ENCODE peak calls at places on chromosomes 2 and 18, in nine cellular contexts. Z, M, Q, T, W, U, N, F and G are unnamed samples.

GRCh38 chr2:64405476-64406406 is 48.2 kb upstream of the LGALSL start:
- DNase-seq in Z (no peak), M (peak), Q (no peak), T (no peak), W (peak), U (peak), N (peak), F (no peak), G (no peak)

GRCh38 chr18:68679531-68679930 is 35.4 kb downstream of the TMX3 start:
- DNase-seq in Z (no peak), M (peak), Q (no peak), T (no peak), W (no peak), U (peak), N (peak), F (no peak), G (no peak)

GRCh38 chr2:58515827-58516574 is 274.9 kb upstream of the FANCL start:
- DNase-seq in Z (no peak), M (no peak), Q (no peak), T (no peak), W (no peak), U (no peak), N (no peak), F (no peak), G (no peak)

GRCh38 chr2:202104286-202104870 is 31.3 kb downstream of the KIAA2012 start:
- DNase-seq in Z (peak), M (peak), Q (peak), T (peak), W (no peak), U (peak), N (no peak), F (peak), G (no peak)

GRCh38 chr2:138090330-138090729 is 126.1 kb downstream of the HNMT start:
- DNase-seq in Z (no peak), M (peak), Q (no peak), T (peak), W (no peak), U (peak), N (no peak), F (no peak), G (no peak)

GRCh38 chr2:96138146-96139145 is at the start of gene ASTL:
- DNase-seq in Z (no peak), M (peak), Q (no peak), T (no peak), W (no peak), U (peak), N (no peak), F (peak), G (no peak)

GRCh38 chr2:240956161-240956934 is 42.1 kb upstream of the SNED1 start:
- DNase-seq in Z (no peak), M (no peak), Q (no peak), T (no peak), W (peak), U (no peak), N (no peak), F (peak), G (peak)

GRCh38 chr2:3651686-3652516 is 6.1 kb upstream of the ALLC start:
- DNase-seq in Z (no peak), M (peak), Q (peak), T (peak), W (no peak), U (peak), N (no peak), F (peak), G (peak)

GRCh38 chr2:226137201-226137811 is 662.3 kb downstream of the IRS1 start:
- DNase-seq in Z (no peak), M (no peak), Q (no peak), T (peak), W (no peak), U (peak), N (no peak), F (no peak), G (no peak)

GRCh38 chr2:154189963-154190362 is 318.2 kb downstream of the GALNT13 start:
- DNase-seq in Z (no peak), M (no peak), Q (no peak), T (no peak), W (no peak), U (no peak), N (no peak), F (no peak), G (no peak)

GRCh38 chr18:8300749-8301148 is 308.5 kb upstream of the RAB12 start:
- DNase-seq in Z (no peak), M (no peak), Q (no peak), T (no peak), W (no peak), U (peak), N (no peak), F (no peak), G (no peak)

GRCh38 chr2:157784823-157785175 is 91.3 kb downstream of the ACVR1 start:
- DNase-seq in Z (no peak), M (no peak), Q (no peak), T (no peak), W (no peak), U (no peak), N (no peak), F (no peak), G (no peak)

GRCh38 chr2:675982-676646 is 1.1 kb downstream of the TMEM18 start:
- DNase-seq in Z (no peak), M (peak), Q (no peak), T (peak), W (no peak), U (peak), N (peak), F (peak), G (no peak)

GRCh38 chr2:159445307-159445706 is 158.8 kb upstream of the WDSUB1 start:
- DNase-seq in Z (no peak), M (no peak), Q (no peak), T (no peak), W (no peak), U (no peak), N (no peak), F (no peak), G (no peak)

GRCh38 chr2:7191927-7192326 is 274.7 kb downstream of the RNF144A start:
- DNase-seq in Z (no peak), M (no peak), Q (no peak), T (no peak), W (no peak), U (peak), N (peak), F (no peak), G (no peak)

GRCh38 chr2:73418343-73418742 is 32.7 kb downstream of the ALMS1 start:
- DNase-seq in Z (no peak), M (peak), Q (no peak), T (peak), W (no peak), U (peak), N (peak), F (no peak), G (no peak)

GRCh38 chr2:131113566-131114227 is 8.6 kb downstream of the PLEKHB2 start:
- DNase-seq in Z (no peak), M (no peak), Q (no peak), T (no peak), W (no peak), U (no peak), N (no peak), F (no peak), G (no peak)

GRCh38 chr2:120979921-120980320 is 244.3 kb downstream of the GLI2 start:
- DNase-seq in Z (no peak), M (no peak), Q (no peak), T (no peak), W (no peak), U (no peak), N (no peak), F (no peak), G (no peak)

GRCh38 chr2:219362524-219363164 is 25.1 kb downstream of the DNPEP start:
- DNase-seq in Z (no peak), M (peak), Q (no peak), T (peak), W (no peak), U (peak), N (peak), F (no peak), G (no peak)

GRCh38 chr2:72147303-72147970 is at the start of gene CYP26B1:
- DNase-seq in Z (no peak), M (no peak), Q (no peak), T (peak), W (peak), U (no peak), N (no peak), F (peak), G (peak)

GRCh38 chr2:221671515-221671914 is 99.4 kb upstream of the EPHA4 start:
- DNase-seq in Z (no peak), M (no peak), Q (no peak), T (no peak), W (no peak), U (peak), N (no peak), F (no peak), G (no peak)

GRCh38 chr18:23151414-23152099 is 16.3 kb downstream of the CABLES1 start:
- DNase-seq in Z (no peak), M (no peak), Q (no peak), T (peak), W (no peak), U (peak), N (no peak), F (no peak), G (no peak)

GRCh38 chr18:74126684-74127482 is 20.8 kb downstream of the FBXO15 start:
- DNase-seq in Z (no peak), M (no peak), Q (no peak), T (no peak), W (no peak), U (no peak), N (no peak), F (no peak), G (no peak)

GRCh38 chr2:63581266-63581961 is 6.9 kb downstream of the WDPCP start:
- DNase-seq in Z (no peak), M (peak), Q (no peak), T (peak), W (no peak), U (peak), N (no peak), F (no peak), G (no peak)

GRCh38 chr2:158894078-158894477 is 74.4 kb upstream of the TANC1 start:
- DNase-seq in Z (no peak), M (no peak), Q (no peak), T (no peak), W (no peak), U (peak), N (peak), F (no peak), G (no peak)

GRCh38 chr2:45781464-45781811 is 130.0 kb downstream of the PRKCE start:
- DNase-seq in Z (no peak), M (no peak), Q (no peak), T (no peak), W (no peak), U (no peak), N (no peak), F (no peak), G (no peak)

GRCh38 chr2:5995832-5996231 is 303.6 kb downstream of the SOX11 start:
- DNase-seq in Z (no peak), M (no peak), Q (no peak), T (no peak), W (no peak), U (no peak), N (no peak), F (no peak), G (no peak)

GRCh38 chr2:38581193-38582147 is 21.3 kb downstream of the HNRNPLL start:
- DNase-seq in Z (peak), M (peak), Q (peak), T (peak), W (no peak), U (peak), N (peak), F (peak), G (no peak)

GRCh38 chr2:233501198-233502076 is 65.1 kb downstream of the USP40 start:
- DNase-seq in Z (no peak), M (peak), Q (no peak), T (peak), W (no peak), U (peak), N (no peak), F (no peak), G (no peak)

GRCh38 chr2:236773206-236773605 is 203.6 kb downstream of the ACKR3 start:
- DNase-seq in Z (no peak), M (no peak), Q (no peak), T (no peak), W (no peak), U (no peak), N (no peak), F (no peak), G (no peak)

GRCh38 chr2:69594341-69594740 is 49.2 kb downstream of the AAK1 start:
- DNase-seq in Z (no peak), M (peak), Q (no peak), T (peak), W (no peak), U (peak), N (peak), F (no peak), G (no peak)

GRCh38 chr18:29651121-29651675 is 1391.3 kb downstream of the DSC3 start:
- DNase-seq in Z (no peak), M (no peak), Q (no peak), T (no peak), W (no peak), U (peak), N (peak), F (no peak), G (no peak)